ENCODE peak calls at places on chromosomes 11 and 22, in five cellular contexts. I is effector CD4-positive, alpha-beta T cell; F is A549; M is lower leg skin; K is astrocyte of the hippocampus. W is an unnamed sample.

GRCh38 chr22:20155330-20156041 is 4.6 kb upstream of the CCDC188 start:
- DNase-seq in K (peak), M (no peak), I (no peak), F (no peak), W (peak)

GRCh38 chr22:23772315-23773246 is at the start of gene MMP11:
- DNase-seq in K (peak), F (no peak), M (no peak), I (peak), W (no peak)

GRCh38 chr22:19774628-19775027 is 14.1 kb downstream of the TBX1 start:
- DNase-seq in F (no peak), M (no peak), I (no peak), K (no peak), W (no peak)

GRCh38 chr11:66674964-66675602 is 2.6 kb downstream of the RBM4B start:
- DNase-seq in F (no peak), M (no peak), K (no peak), I (no peak), W (no peak)

GRCh38 chr22:30246962-30247376 is 410 bp upstream of the LIF start:
- DNase-seq in I (no peak), M (no peak), F (no peak), K (peak), W (no peak)

GRCh38 chr11:59841514-59841913 is 3.8 kb downstream of the CBLIF start:
- DNase-seq in F (no peak), I (no peak), M (no peak), K (no peak), W (no peak)

GRCh38 chr11:97990162-97990920 is 1030.4 kb upstream of the CNTN5 start:
- DNase-seq in K (peak), F (no peak), I (no peak), M (no peak), W (no peak)

GRCh38 chr11:45085657-45086501 is 60.6 kb upstream of the PRDM11 start:
- DNase-seq in F (no peak), K (no peak), M (no peak), I (no peak), W (no peak)